ENCODE peak calls at places on chromosomes 4 and X, in four cellular contexts. G is aorta, B is pancreas, E is adrenal gland. X is an unnamed sample. For H3K4me1, the result is how much of the 10 kb centered on the place peaks cover.

GRCh38 chr4:152696764-152697250 is 17.0 kb upstream of the TMEM154 start:
- DNase-seq in G (no peak), B (no peak), E (no peak), X (peak)

GRCh38 chr4:83114576-83114975 is at the start of gene PLAC8:
- DNase-seq in G (no peak), B (no peak), E (no peak), X (peak)

GRCh38 chr4:101155368-101155767 is 192.0 kb downstream of the PPP3CA start:
- DNase-seq in G (no peak), B (no peak), E (no peak), X (no peak)

GRCh38 chr4:110550260-110550659 is 72.6 kb downstream of the PITX2 start:
- DNase-seq in G (no peak), B (no peak), E (no peak), X (no peak)

GRCh38 chr4:107800686-107801085 is 24.0 kb upstream of the SGMS2 start:
- DNase-seq in G (no peak), B (no peak), E (no peak), X (no peak)

GRCh38 chr4:51943221-51943620 is 76.9 kb downstream of the LRRC66 start:
- DNase-seq in G (no peak), B (no peak), E (no peak), X (no peak)

GRCh38 chrX:3204606-3205005 is 141.8 kb downstream of the MXRA5 start:
- DNase-seq in G (no peak), B (no peak), E (peak), X (no peak)

GRCh38 chr4:70873216-70873615 is 29.0 kb upstream of the MOB1B start:
- DNase-seq in G (no peak), B (no peak), E (no peak), X (no peak)

GRCh38 chr4:147477439-147477838 is 3.5 kb upstream of the EDNRA start:
- DNase-seq in G (no peak), B (no peak), E (no peak), X (no peak)

GRCh38 chrX:70455366-70456202 is 10.9 kb downstream of the DLG3 start:
- DNase-seq in G (no peak), B (peak), E (no peak), X (no peak)

DNA sequence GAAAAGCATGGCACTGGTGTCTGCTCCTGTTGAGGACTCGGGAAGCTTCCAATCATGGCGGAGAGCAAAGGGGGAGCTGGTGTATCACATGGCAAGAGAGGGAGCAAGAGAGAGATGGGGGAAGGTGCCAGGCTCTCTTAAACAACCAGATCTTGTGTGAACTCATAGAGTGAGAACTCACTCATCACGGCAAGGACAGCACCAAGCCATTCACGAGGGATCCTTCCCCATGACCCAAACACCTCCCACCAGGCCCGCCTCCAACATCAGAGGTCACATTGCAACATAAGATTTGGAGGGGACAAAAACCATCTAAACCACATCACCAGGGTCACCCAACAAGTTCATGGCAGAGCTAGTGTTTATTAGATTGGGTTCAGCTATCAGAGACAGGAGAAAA is 218.7 kb upstream of the BCOR start:
- DNase-seq in G (no peak), B (no peak), E (no peak), X (no peak)
- H3K4me1 ChIP-seq in G (under half), B (under half), E (under half), X (under half)

GRCh38 chr4:40825014-40825838 is 75.5 kb downstream of the NSUN7 start:
- DNase-seq in G (no peak), B (no peak), E (no peak), X (no peak)
- H3K4me3 ChIP-seq in G (no peak), B (no peak), E (no peak), X (no peak)

GRCh38 chr4:81651500-81651899 is 179.8 kb upstream of the RASGEF1B start:
- DNase-seq in G (no peak), B (no peak), E (no peak), X (no peak)
- H3K4me1 ChIP-seq in G (under half), B (under half), E (under half), X (under half)

GRCh38 chr4:13541720-13542576 is 2.4 kb downstream of the NKX3-2 start:
- DNase-seq in G (no peak), B (peak), E (peak), X (no peak)

GRCh38 chr4:13539721-13540445 is 4.4 kb downstream of the NKX3-2 start:
- DNase-seq in G (no peak), B (no peak), E (no peak), X (no peak)

GRCh38 chr4:13539047-13539720 is 5.1 kb downstream of the NKX3-2 start:
- DNase-seq in G (no peak), B (peak), E (no peak), X (no peak)

GRCh38 chr4:13541176-13541604 is 3.1 kb downstream of the NKX3-2 start:
- DNase-seq in G (no peak), B (no peak), E (no peak), X (no peak)

GRCh38 chr4:13540446-13541175 is 3.7 kb downstream of the NKX3-2 start:
- DNase-seq in G (no peak), B (no peak), E (no peak), X (no peak)
- H3K4me3 ChIP-seq in G (no peak), B (no peak), E (no peak), X (no peak)

GRCh38 chr4:31086771-31087330 is 366.7 kb downstream of the PCDH7 start:
- DNase-seq in G (no peak), B (no peak), E (no peak), X (no peak)
- H3K4me1 ChIP-seq in G (under half), B (under half), E (under half), X (under half)

GRCh38 chr4:122602277-122603142 is 18.4 kb downstream of the IL21 start:
- DNase-seq in G (no peak), B (no peak), E (peak), X (peak)
- H3K4me3 ChIP-seq in G (no peak), B (no peak), E (no peak), X (no peak)

DNA sequence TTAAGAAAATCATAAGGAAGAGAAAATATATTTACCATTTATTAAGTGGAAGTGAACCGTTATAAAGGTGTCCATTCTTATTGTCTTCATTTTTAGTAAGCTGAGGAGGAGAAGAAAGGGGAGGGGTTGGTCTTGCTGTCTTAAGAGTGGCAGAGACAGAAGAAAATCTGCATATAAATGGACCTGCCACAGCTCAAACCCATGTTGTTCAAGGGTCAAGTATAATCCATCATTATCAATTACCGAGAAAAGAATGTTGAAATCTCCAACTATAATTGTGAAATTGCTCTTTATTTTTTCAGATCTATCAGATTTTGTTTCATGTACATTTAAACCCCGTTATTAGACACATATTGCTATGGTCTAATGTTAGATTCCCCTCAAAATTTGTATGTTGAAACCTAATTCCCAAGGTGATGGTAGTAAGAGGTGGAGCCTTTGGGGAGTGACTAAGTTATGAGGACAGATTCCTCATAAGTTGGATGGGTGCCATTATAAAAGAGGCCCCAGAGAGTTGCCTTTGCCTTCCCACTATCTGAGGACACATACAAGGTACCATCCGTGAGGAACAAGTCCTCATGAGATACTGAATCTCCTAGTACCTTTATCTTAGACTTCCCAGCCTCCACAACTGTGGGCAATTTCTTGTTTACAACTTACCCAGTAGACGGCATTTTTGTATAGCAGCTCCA is 58.5 kb upstream of the SMAD1 start:
- DNase-seq in G (no peak), B (no peak), E (no peak), X (no peak)
- H3K4me1 ChIP-seq in G (under half), B (under half), E (under half), X (under half)